ENCODE peak calls at places on chromosome 14, in six cellular contexts. M is NCI-H2081; X is CD4-positive, alpha-beta T cell; U is NCI-H2029; K is naive B cell; L is dorsolateral prefrontal cortex. F is an unnamed sample.

GRCh38 chr14:98704441-98704840 is 567.6 kb downstream of the BCL11B start:
- DNase-seq in M (no peak), X (peak; percentile 43), U (no peak), K (no peak), L (no peak), F (no peak)

GRCh38 chr14:38198425-38198824 is 9.3 kb upstream of the SSTR1 start:
- DNase-seq in M (no peak), X (no peak), U (no peak), K (no peak), L (no peak), F (no peak)

GRCh38 chr14:55117816-55118441 is 11.1 kb upstream of the LGALS3 start:
- DNase-seq in M (no peak), X (no peak), U (no peak), K (no peak), L (no peak), F (no peak)

GRCh38 chr14:69043598-69044267 is 64.6 kb upstream of the ACTN1 start:
- DNase-seq in M (no peak), X (no peak), U (no peak), K (no peak), L (no peak), F (no peak)

GRCh38 chr14:75452900-75453816 is 25.3 kb downstream of the JDP2 start:
- DNase-seq in M (no peak), X (no peak), U (no peak), K (no peak), L (peak; percentile 68), F (peak; percentile 84)

GRCh38 chr14:54976316-54976715 is 50.6 kb downstream of the WDHD1 start:
- DNase-seq in M (no peak), X (no peak), U (no peak), K (no peak), L (no peak), F (peak; percentile 91)

GRCh38 chr14:53183611-53184010 is 30.5 kb upstream of the DDHD1 start:
- DNase-seq in M (no peak), X (no peak), U (no peak), K (no peak), L (no peak), F (peak; percentile 29)

GRCh38 chr14:100907240-100907639 is 3.7 kb upstream of the RTL1 start:
- DNase-seq in M (no peak), X (no peak), U (no peak), K (no peak), L (no peak), F (no peak)

GRCh38 chr14:32203928-32204357 is 874 bp upstream of the RNU6-8 start:
- DNase-seq in M (peak; percentile 65), X (no peak), U (peak; percentile 92), K (peak; percentile 12), L (no peak), F (no peak)

GRCh38 chr14:59309291-59309900 is 120.9 kb downstream of the DAAM1 start:
- DNase-seq in M (no peak), X (no peak), U (no peak), K (no peak), L (no peak), F (no peak)

GRCh38 chr14:101907619-101908018 is 56.8 kb upstream of the DYNC1H1 start:
- DNase-seq in M (no peak), X (no peak), U (no peak), K (no peak), L (no peak), F (no peak)

GRCh38 chr14:104913413-104913812 is 11.3 kb upstream of the PLD4 start:
- DNase-seq in M (no peak), X (no peak), U (peak; percentile 80), K (no peak), L (no peak), F (no peak)

GRCh38 chr14:89419973-89420482 is 3.0 kb upstream of the FOXN3 start:
- DNase-seq in M (no peak), X (no peak), U (no peak), K (no peak), L (no peak), F (no peak)

GRCh38 chr14:76324133-76324532 is 51.8 kb upstream of the ESRRB start:
- DNase-seq in M (no peak), X (no peak), U (no peak), K (no peak), L (no peak), F (no peak)

GRCh38 chr14:75619598-75619997 is 41.1 kb downstream of the ERG28 start:
- DNase-seq in M (no peak), X (no peak), U (no peak), K (no peak), L (no peak), F (no peak)

GRCh38 chr14:77097006-77097688 is 911 bp upstream of the CIPC start:
- DNase-seq in M (no peak), X (no peak), U (no peak), K (no peak), L (no peak), F (peak; percentile 56)

GRCh38 chr14:64474041-64474440 is 8.7 kb downstream of the AKAP5 start:
- DNase-seq in M (peak; percentile 43), X (no peak), U (no peak), K (no peak), L (no peak), F (no peak)

GRCh38 chr14:53470351-53471043 is 317.4 kb upstream of the DDHD1 start:
- DNase-seq in M (no peak), X (no peak), U (no peak), K (no peak), L (no peak), F (peak; percentile 13)

GRCh38 chr14:78788467-78789360 is 618.5 kb downstream of the NRXN3 start:
- DNase-seq in M (no peak), X (no peak), U (no peak), K (no peak), L (no peak), F (no peak)

GRCh38 chr14:105072892-105073719 is 7.9 kb upstream of the GPR132 start:
- DNase-seq in M (no peak), X (no peak), U (no peak), K (no peak), L (no peak), F (no peak)

GRCh38 chr14:101813833-101814232 is 52.3 kb downstream of the PPP2R5C start:
- DNase-seq in M (no peak), X (no peak), U (no peak), K (no peak), L (no peak), F (no peak)

GRCh38 chr14:100430571-100430970 is 107.4 kb downstream of the SLC25A47 start:
- DNase-seq in M (no peak), X (no peak), U (no peak), K (no peak), L (no peak), F (no peak)

GRCh38 chr14:38125484-38125912 is 82.2 kb upstream of the SSTR1 start:
- DNase-seq in M (peak; percentile 98), X (no peak), U (peak; percentile 87), K (no peak), L (no peak), F (no peak)

GRCh38 chr14:99603471-99603933 is 505 bp downstream of the CCDC85C start:
- DNase-seq in M (peak; percentile 72), X (peak; percentile 54), U (no peak), K (peak; percentile 38), L (no peak), F (no peak)